ENCODE peak calls at places on chromosomes 13 and 19, in five cellular contexts. One of them, this sample, is unnamed.

GRCh38 chr13:113322043-113322461 is 25.0 kb downstream of the LAMP1 start:
- DNase-seq in thoracic aorta: no peak
- DNase-seq in psoas muscle: no peak
- DNase-seq in AG09309: no peak
- DNase-seq in endothelial cell: no peak
- DNase-seq in this sample: no peak

GRCh38 chr13:64924401-64924800 is 2305.7 kb downstream of the PCDH9 start:
- DNase-seq in thoracic aorta: no peak
- DNase-seq in psoas muscle: no peak
- DNase-seq in AG09309: no peak
- DNase-seq in endothelial cell: no peak
- DNase-seq in this sample: no peak

GRCh38 chr13:59865398-59865797 is 298.3 kb downstream of the DIAPH3 start:
- DNase-seq in thoracic aorta: no peak
- DNase-seq in psoas muscle: no peak
- DNase-seq in AG09309: peak; percentile 2
- DNase-seq in endothelial cell: no peak
- DNase-seq in this sample: no peak

GRCh38 chr13:30616927-30617314 is 799 bp upstream of the USPL1 start:
- DNase-seq in thoracic aorta: peak; percentile 14
- DNase-seq in psoas muscle: no peak
- DNase-seq in AG09309: peak; percentile 67
- DNase-seq in endothelial cell: peak; percentile 47
- DNase-seq in this sample: no peak

GRCh38 chr19:30968210-30968609 is 381.0 kb downstream of the TSHZ3 start:
- DNase-seq in thoracic aorta: no peak
- DNase-seq in psoas muscle: no peak
- DNase-seq in AG09309: peak; percentile 1
- DNase-seq in endothelial cell: no peak
- DNase-seq in this sample: no peak

GRCh38 chr19:1082165-1082927 is 12.8 kb downstream of the POLR2E start:
- DNase-seq in thoracic aorta: no peak
- DNase-seq in psoas muscle: no peak
- DNase-seq in AG09309: no peak
- DNase-seq in endothelial cell: peak; percentile 58
- DNase-seq in this sample: peak; percentile 68

GRCh38 chr13:44470623-44471562 is 97.3 kb downstream of the SERP2 start:
- DNase-seq in thoracic aorta: no peak
- DNase-seq in psoas muscle: no peak
- DNase-seq in AG09309: no peak
- DNase-seq in endothelial cell: no peak
- DNase-seq in this sample: no peak

GRCh38 chr19:38669532-38669931 is 22.1 kb downstream of the ACTN4 start:
- DNase-seq in thoracic aorta: no peak
- DNase-seq in psoas muscle: no peak
- DNase-seq in AG09309: no peak
- DNase-seq in endothelial cell: no peak
- DNase-seq in this sample: no peak

GRCh38 chr19:16458391-16459128 is 13.2 kb downstream of the EPS15L1 start:
- DNase-seq in thoracic aorta: no peak
- DNase-seq in psoas muscle: no peak
- DNase-seq in AG09309: no peak
- DNase-seq in endothelial cell: no peak
- DNase-seq in this sample: no peak

GRCh38 chr13:113283904-113284303 is 13.1 kb upstream of the LAMP1 start:
- DNase-seq in thoracic aorta: no peak
- DNase-seq in psoas muscle: no peak
- DNase-seq in AG09309: no peak
- DNase-seq in endothelial cell: no peak
- DNase-seq in this sample: no peak

GRCh38 chr13:65456150-65456912 is 1773.8 kb downstream of the PCDH9 start:
- DNase-seq in thoracic aorta: no peak
- DNase-seq in psoas muscle: no peak
- DNase-seq in AG09309: no peak
- DNase-seq in endothelial cell: no peak
- DNase-seq in this sample: no peak

GRCh38 chr19:46173886-46174475 is 25.9 kb downstream of the IGFL2 start:
- DNase-seq in thoracic aorta: no peak
- DNase-seq in psoas muscle: no peak
- DNase-seq in AG09309: no peak
- DNase-seq in endothelial cell: no peak
- DNase-seq in this sample: no peak

GRCh38 chr13:106468948-106469590 is 66.4 kb downstream of the EFNB2 start:
- DNase-seq in thoracic aorta: no peak
- DNase-seq in psoas muscle: no peak
- DNase-seq in AG09309: no peak
- DNase-seq in endothelial cell: no peak
- DNase-seq in this sample: no peak

GRCh38 chr19:54921082-54921481 is 15.1 kb downstream of the NCR1 start:
- DNase-seq in thoracic aorta: no peak
- DNase-seq in psoas muscle: no peak
- DNase-seq in AG09309: no peak
- DNase-seq in endothelial cell: no peak
- DNase-seq in this sample: no peak

GRCh38 chr13:34250151-34250550 is 432.2 kb downstream of the RFC3 start:
- DNase-seq in thoracic aorta: no peak
- DNase-seq in psoas muscle: no peak
- DNase-seq in AG09309: peak; percentile 7
- DNase-seq in endothelial cell: no peak
- DNase-seq in this sample: no peak

GRCh38 chr13:37531054-37531453 is 67.5 kb downstream of the POSTN start:
- DNase-seq in thoracic aorta: no peak
- DNase-seq in psoas muscle: no peak
- DNase-seq in AG09309: peak; percentile 96
- DNase-seq in endothelial cell: no peak
- DNase-seq in this sample: no peak

GRCh38 chr13:20714563-20715339 is 11.3 kb downstream of the IL17D start:
- DNase-seq in thoracic aorta: no peak
- DNase-seq in psoas muscle: peak; percentile 84
- DNase-seq in AG09309: peak; percentile 46
- DNase-seq in endothelial cell: no peak
- DNase-seq in this sample: no peak

GRCh38 chr19:42038675-42039074 is 31.3 kb downstream of the GRIK5 start:
- DNase-seq in thoracic aorta: no peak
- DNase-seq in psoas muscle: no peak
- DNase-seq in AG09309: no peak
- DNase-seq in endothelial cell: no peak
- DNase-seq in this sample: no peak

GRCh38 chr13:19959831-19960672 is 1.5 kb downstream of the ZMYM2 start:
- DNase-seq in thoracic aorta: peak; percentile 67
- DNase-seq in psoas muscle: peak; percentile 83
- DNase-seq in AG09309: peak; percentile 75
- DNase-seq in endothelial cell: peak; percentile 76
- DNase-seq in this sample: peak; percentile 67

GRCh38 chr19:46495789-46496099 is at the start of gene PNMA8B:
- DNase-seq in thoracic aorta: no peak
- DNase-seq in psoas muscle: peak; percentile 69
- DNase-seq in AG09309: no peak
- DNase-seq in endothelial cell: peak; percentile 85
- DNase-seq in this sample: peak; percentile 98

GRCh38 chr19:41355802-41356201 is 2.1 kb upstream of the TGFB1 start:
- DNase-seq in thoracic aorta: no peak
- DNase-seq in psoas muscle: no peak
- DNase-seq in AG09309: no peak
- DNase-seq in endothelial cell: no peak
- DNase-seq in this sample: no peak

GRCh38 chr13:36163809-36164308 is 32.7 kb upstream of the DCLK1 start:
- DNase-seq in thoracic aorta: no peak
- DNase-seq in psoas muscle: peak; percentile 51
- DNase-seq in AG09309: peak; percentile 59
- DNase-seq in endothelial cell: no peak
- DNase-seq in this sample: no peak

GRCh38 chr19:15252398-15253018 is 20.3 kb upstream of the EPHX3 start:
- DNase-seq in thoracic aorta: no peak
- DNase-seq in psoas muscle: no peak
- DNase-seq in AG09309: no peak
- DNase-seq in endothelial cell: peak; percentile 32
- DNase-seq in this sample: peak; percentile 26

GRCh38 chr19:33374406-33374703 is 846 bp downstream of the CEBPG start:
- DNase-seq in thoracic aorta: no peak
- DNase-seq in psoas muscle: no peak
- DNase-seq in AG09309: no peak
- DNase-seq in endothelial cell: no peak
- DNase-seq in this sample: no peak

GRCh38 chr19:6737873-6738725 is 719 bp upstream of the GPR108 start:
- DNase-seq in thoracic aorta: peak; percentile 98
- DNase-seq in psoas muscle: peak; percentile 94
- DNase-seq in AG09309: peak; percentile 42
- DNase-seq in endothelial cell: peak; percentile 63
- DNase-seq in this sample: peak; percentile 41

GRCh38 chr19:6735181-6735891 is 2.0 kb downstream of the GPR108 start:
- DNase-seq in thoracic aorta: no peak
- DNase-seq in psoas muscle: no peak
- DNase-seq in AG09309: no peak
- DNase-seq in endothelial cell: peak; percentile 22
- DNase-seq in this sample: no peak

GRCh38 chr19:6736169-6736916 is 1.0 kb downstream of the GPR108 start:
- DNase-seq in thoracic aorta: no peak
- DNase-seq in psoas muscle: peak; percentile 71
- DNase-seq in AG09309: peak; percentile 61
- DNase-seq in endothelial cell: peak; percentile 77
- DNase-seq in this sample: peak; percentile 65

GRCh38 chr19:6737284-6737872 is at the start of gene GPR108:
- DNase-seq in thoracic aorta: peak; percentile 99
- DNase-seq in psoas muscle: peak; percentile 100
- DNase-seq in AG09309: peak; percentile 100
- DNase-seq in endothelial cell: peak; percentile 99
- DNase-seq in this sample: peak; percentile 97

DNA sequence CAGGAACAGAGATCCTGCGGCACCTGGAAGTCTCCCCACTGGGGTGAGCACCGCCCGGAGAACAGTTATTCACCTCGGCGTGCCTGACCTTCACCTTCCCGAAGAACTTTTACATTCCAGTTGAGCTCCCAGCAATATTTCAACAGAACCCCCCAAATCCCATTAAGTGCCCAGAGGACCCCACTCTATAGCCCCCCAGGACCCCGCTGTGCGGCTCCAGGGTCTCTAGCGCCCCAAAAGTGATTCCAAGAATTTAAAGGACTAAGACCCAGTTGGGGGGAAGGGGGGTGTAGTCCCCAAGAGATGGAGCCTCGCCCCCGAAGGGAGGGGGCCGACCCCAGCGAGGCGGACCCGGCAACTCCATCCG is 480 bp downstream of the GPR108 start:
- DNase-seq in thoracic aorta: no peak
- DNase-seq in psoas muscle: no peak
- DNase-seq in AG09309: no peak
- DNase-seq in endothelial cell: no peak
- DNase-seq in this sample: no peak
- TF ChIP-seq CTCF in thoracic aorta: peak; percentile 3
- TF ChIP-seq CTCF in psoas muscle: no peak
- TF ChIP-seq CTCF in AG09309: no peak
- TF ChIP-seq CTCF in endothelial cell: no peak
- TF ChIP-seq CTCF in this sample: no peak

GRCh38 chr19:19817357-19817756 is 4.2 kb downstream of the ZNF506 start:
- DNase-seq in thoracic aorta: no peak
- DNase-seq in psoas muscle: no peak
- DNase-seq in AG09309: no peak
- DNase-seq in endothelial cell: no peak
- DNase-seq in this sample: no peak
- TF ChIP-seq CTCF in thoracic aorta: no peak
- TF ChIP-seq CTCF in psoas muscle: no peak
- TF ChIP-seq CTCF in AG09309: no peak
- TF ChIP-seq CTCF in endothelial cell: no peak
- TF ChIP-seq CTCF in this sample: no peak

DNA sequence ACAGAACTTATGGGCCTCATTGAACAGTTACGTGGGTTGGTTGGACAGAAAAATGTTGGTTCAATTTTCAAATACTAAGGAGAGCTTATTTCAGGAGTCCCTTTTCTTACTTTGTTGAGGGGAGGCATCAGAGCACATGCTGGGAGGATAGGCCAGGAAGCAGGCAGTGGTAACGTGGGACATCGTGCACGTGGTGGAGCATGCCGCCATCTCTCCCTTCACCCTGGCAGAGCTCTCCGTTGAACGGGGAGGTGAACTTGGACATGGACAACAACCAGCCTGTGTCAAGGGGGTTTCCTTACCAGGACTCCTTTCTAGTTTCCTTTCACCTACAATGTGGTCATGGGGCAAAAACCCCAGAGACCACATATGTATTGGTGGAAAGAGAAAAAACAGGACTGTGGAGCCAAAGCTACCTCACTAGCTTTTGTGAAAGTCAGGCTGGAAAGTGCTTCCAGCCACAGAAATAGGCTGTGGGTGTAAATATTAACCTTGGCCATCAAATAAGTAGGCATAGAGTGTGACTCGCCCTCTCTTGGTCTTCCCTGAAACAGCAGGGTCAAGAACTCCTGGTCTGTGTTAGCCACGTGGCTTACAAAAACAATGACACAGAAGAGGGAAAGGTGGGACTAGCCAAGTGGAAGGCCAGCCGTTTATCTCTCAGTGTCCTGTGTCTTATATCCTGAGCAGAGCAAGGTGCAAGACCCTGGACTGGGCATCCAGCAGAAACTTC is 14.4 kb downstream of the MICOS13 start:
- DNase-seq in thoracic aorta: no peak
- DNase-seq in psoas muscle: no peak
- DNase-seq in AG09309: peak; percentile 28
- DNase-seq in endothelial cell: no peak
- DNase-seq in this sample: no peak
- TF ChIP-seq CTCF in thoracic aorta: no peak
- TF ChIP-seq CTCF in psoas muscle: no peak
- TF ChIP-seq CTCF in AG09309: peak; percentile 25
- TF ChIP-seq CTCF in endothelial cell: no peak
- TF ChIP-seq CTCF in this sample: no peak

GRCh38 chr19:49167857-49168409 is 10.3 kb downstream of the TRPM4 start:
- DNase-seq in thoracic aorta: no peak
- DNase-seq in psoas muscle: no peak
- DNase-seq in AG09309: no peak
- DNase-seq in endothelial cell: no peak
- DNase-seq in this sample: no peak

GRCh38 chr19:49168421-49168820 is 10.8 kb downstream of the TRPM4 start:
- DNase-seq in thoracic aorta: no peak
- DNase-seq in psoas muscle: no peak
- DNase-seq in AG09309: no peak
- DNase-seq in endothelial cell: no peak
- DNase-seq in this sample: no peak

GRCh38 chr19:49165111-49165750 is 7.6 kb downstream of the TRPM4 start:
- DNase-seq in thoracic aorta: no peak
- DNase-seq in psoas muscle: no peak
- DNase-seq in AG09309: no peak
- DNase-seq in endothelial cell: no peak
- DNase-seq in this sample: no peak

GRCh38 chr19:49161987-49162386 is 4.4 kb downstream of the TRPM4 start:
- DNase-seq in thoracic aorta: no peak
- DNase-seq in psoas muscle: no peak
- DNase-seq in AG09309: no peak
- DNase-seq in endothelial cell: no peak
- DNase-seq in this sample: no peak

DNA sequence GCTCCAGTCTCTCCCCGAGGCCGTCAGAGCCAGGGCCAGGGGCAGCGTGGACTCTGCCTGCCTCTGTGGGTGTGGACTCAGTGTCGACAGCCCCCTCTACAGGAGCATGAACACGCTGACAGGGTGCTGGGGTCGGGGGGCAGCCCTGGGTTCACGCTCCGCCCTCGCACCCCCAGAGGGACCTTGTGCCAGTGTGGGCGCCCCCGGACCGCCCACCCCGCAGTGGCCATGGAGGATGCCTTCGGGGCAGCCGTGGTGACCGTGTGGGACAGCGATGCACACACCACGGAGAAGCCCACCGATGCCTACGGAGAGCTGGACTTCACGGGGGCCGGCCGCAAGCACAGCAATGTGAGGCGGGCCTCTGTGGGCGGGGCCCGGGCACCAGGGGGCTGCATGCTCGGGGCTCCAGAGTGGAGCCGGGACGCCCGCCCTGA is 8.3 kb downstream of the TRPM4 start:
- DNase-seq in thoracic aorta: no peak
- DNase-seq in psoas muscle: no peak
- DNase-seq in AG09309: no peak
- DNase-seq in endothelial cell: no peak
- DNase-seq in this sample: no peak
- TF ChIP-seq CTCF in thoracic aorta: no peak
- TF ChIP-seq CTCF in psoas muscle: no peak
- TF ChIP-seq CTCF in AG09309: no peak
- TF ChIP-seq CTCF in endothelial cell: no peak
- TF ChIP-seq CTCF in this sample: no peak

This sample was measured in neural crest cell.